ENCODE peak calls at places on chromosomes 12 and 14, in seven cellular contexts. U, C, N, Y, L, Q and D are unnamed samples.

GRCh38 chr14:106507354-106507753 is 981.0 kb downstream of the TMEM121 start:
- DNase-seq in U (no peak), C (peak), N (no peak), Y (no peak), L (no peak), Q (no peak), D (peak)

GRCh38 chr14:104301731-104302460 is 163.5 kb downstream of the KIF26A start:
- DNase-seq in U (no peak), C (no peak), Y (no peak), Q (no peak), L (no peak), N (no peak), D (no peak)

GRCh38 chr12:49944718-49945117 is 5.8 kb upstream of the AQP2 start:
- DNase-seq in Q (no peak), N (no peak), L (no peak), Y (no peak), C (no peak), U (no peak), D (no peak)

GRCh38 chr12:17064834-17065233 is 458.9 kb upstream of the LMO3 start:
- DNase-seq in U (no peak), Q (no peak), N (no peak), C (no peak), Y (no peak), L (no peak), D (no peak)

GRCh38 chr12:64900540-64900939 is 76.1 kb downstream of the TBC1D30 start:
- DNase-seq in N (no peak), C (no peak), L (peak), Q (no peak), Y (no peak), U (no peak), D (no peak)

GRCh38 chr14:92794547-92794941 is 439 bp downstream of the GOLGA5 start:
- DNase-seq in N (peak), L (peak), U (no peak), Y (peak), C (no peak), Q (no peak), D (no peak)

GRCh38 chr14:36091096-36091495 is 85.4 kb downstream of the PTCSC3 start:
- DNase-seq in L (peak), C (peak), Y (peak), N (no peak), U (peak), Q (peak), D (no peak)

GRCh38 chr14:75090353-75090752 is 20.9 kb downstream of the ZC2HC1C start:
- DNase-seq in Y (no peak), U (no peak), Q (no peak), C (no peak), N (no peak), L (no peak), D (no peak)

GRCh38 chr12:53299101-53299453 is 418 bp upstream of the MYG1 start:
- DNase-seq in U (no peak), Q (no peak), Y (peak), C (peak), L (peak), N (no peak), D (no peak)

GRCh38 chr12:78951746-78952532 is 87.4 kb downstream of the SYT1 start:
- DNase-seq in C (no peak), Y (peak), U (no peak), Q (no peak), L (peak), N (no peak), D (no peak)

GRCh38 chr12:64610092-64610659 is at the start of gene RASSF3:
- DNase-seq in N (peak), L (peak), Q (no peak), C (peak), Y (peak), U (no peak), D (peak)

GRCh38 chr14:32319368-32320049 is 9.6 kb upstream of the AKAP6 start:
- DNase-seq in Y (peak), C (peak), N (no peak), U (no peak), Q (no peak), L (no peak), D (no peak)

GRCh38 chr12:48054955-48055821 is 50.7 kb downstream of the SENP1 start:
- DNase-seq in Q (no peak), L (no peak), N (no peak), Y (no peak), C (no peak), U (no peak), D (no peak)

GRCh38 chr12:48063530-48063929 is 42.3 kb downstream of the SENP1 start:
- DNase-seq in Q (no peak), L (no peak), U (no peak), N (no peak), C (no peak), Y (no peak), D (no peak)

GRCh38 chr12:48060474-48060873 is 45.4 kb downstream of the SENP1 start:
- DNase-seq in C (no peak), L (no peak), U (no peak), Y (no peak), N (no peak), Q (no peak), D (no peak)

GRCh38 chr12:48061943-48062719 is 43.7 kb downstream of the SENP1 start:
- DNase-seq in Q (no peak), C (peak), L (no peak), Y (peak), U (no peak), N (no peak), D (no peak)

GRCh38 chr12:48058771-48059170 is 47.1 kb downstream of the SENP1 start:
- DNase-seq in C (no peak), Y (no peak), N (no peak), L (no peak), Q (no peak), U (no peak), D (no peak)
- H3K4me3 ChIP-seq in C (no peak), Y (no peak), N (no peak), L (no peak), Q (no peak), U (no peak), D (no peak)

DNA sequence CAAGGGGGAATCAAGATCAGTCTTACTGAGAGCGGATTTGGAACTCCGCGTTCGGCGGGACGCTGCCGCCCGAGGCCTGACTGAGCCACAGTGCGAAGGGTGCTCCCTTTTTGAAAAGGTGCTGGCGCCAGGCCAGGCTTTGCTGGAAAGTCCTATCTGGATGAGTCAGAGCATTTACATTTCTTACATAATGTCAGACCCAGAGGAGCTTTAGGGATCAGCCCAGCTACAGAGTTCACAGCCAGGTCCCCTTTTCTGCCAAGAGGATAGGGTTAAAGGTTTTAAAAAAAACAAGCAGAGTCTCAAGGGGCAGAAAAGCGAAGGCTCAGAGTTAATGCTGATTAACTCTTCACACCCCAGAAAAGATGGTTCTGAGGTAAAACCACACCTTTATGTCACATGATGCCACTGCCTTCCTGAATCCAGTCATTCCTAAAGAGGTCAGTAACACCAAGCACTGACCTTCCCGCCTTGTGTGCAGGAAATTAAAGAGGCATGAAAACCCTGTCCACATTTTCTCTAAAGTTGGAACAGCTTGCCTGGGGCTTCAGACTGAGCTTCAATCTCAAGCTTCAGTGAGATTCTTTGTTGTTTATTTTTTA is 11.7 kb upstream of the FBXL14 start:
- DNase-seq in L (peak), N (peak), Q (no peak), C (peak), Y (peak), U (no peak), D (peak)
- H3K4me3 ChIP-seq in L (peak), N (peak), Q (peak), C (peak), Y (no peak), U (peak), D (no peak)

GRCh38 chr14:69671365-69672050 is 60.1 kb downstream of the SUSD6 start:
- DNase-seq in Q (no peak), L (no peak), N (no peak), C (no peak), Y (no peak), U (no peak), D (no peak)

GRCh38 chr14:69672372-69672771 is 61.0 kb downstream of the SUSD6 start:
- DNase-seq in U (no peak), L (no peak), N (no peak), Q (no peak), C (no peak), Y (no peak), D (no peak)

GRCh38 chr14:69673578-69674305 is 62.3 kb downstream of the SUSD6 start:
- DNase-seq in L (no peak), Q (no peak), Y (no peak), N (no peak), U (no peak), C (peak), D (no peak)

GRCh38 chr14:69674546-69675245 is 63.3 kb downstream of the SUSD6 start:
- DNase-seq in L (no peak), Y (no peak), U (no peak), Q (no peak), N (no peak), C (no peak), D (no peak)

GRCh38 chr14:69673099-69673498 is 61.7 kb downstream of the SUSD6 start:
- DNase-seq in N (no peak), U (no peak), L (no peak), Q (no peak), Y (no peak), C (peak), D (no peak)
- H3K4me3 ChIP-seq in N (peak), U (no peak), L (no peak), Q (no peak), Y (no peak), C (no peak), D (no peak)

GRCh38 chr12:41185946-41186345 is 2.2 kb upstream of the PDZRN4 start:
- DNase-seq in U (no peak), Y (no peak), N (no peak), Q (no peak), C (no peak), L (no peak), D (no peak)

GRCh38 chr12:41189395-41190251 is 1.5 kb downstream of the PDZRN4 start:
- DNase-seq in Y (peak), U (no peak), N (no peak), C (no peak), L (no peak), Q (no peak), D (no peak)

GRCh38 chr12:41188058-41188840 is at the start of gene PDZRN4:
- DNase-seq in N (no peak), Y (peak), U (no peak), C (no peak), L (no peak), Q (no peak), D (no peak)

GRCh38 chr12:41190360-41190759 is 2.2 kb downstream of the PDZRN4 start:
- DNase-seq in U (no peak), N (no peak), L (no peak), Y (peak), C (no peak), Q (no peak), D (no peak)

DNA sequence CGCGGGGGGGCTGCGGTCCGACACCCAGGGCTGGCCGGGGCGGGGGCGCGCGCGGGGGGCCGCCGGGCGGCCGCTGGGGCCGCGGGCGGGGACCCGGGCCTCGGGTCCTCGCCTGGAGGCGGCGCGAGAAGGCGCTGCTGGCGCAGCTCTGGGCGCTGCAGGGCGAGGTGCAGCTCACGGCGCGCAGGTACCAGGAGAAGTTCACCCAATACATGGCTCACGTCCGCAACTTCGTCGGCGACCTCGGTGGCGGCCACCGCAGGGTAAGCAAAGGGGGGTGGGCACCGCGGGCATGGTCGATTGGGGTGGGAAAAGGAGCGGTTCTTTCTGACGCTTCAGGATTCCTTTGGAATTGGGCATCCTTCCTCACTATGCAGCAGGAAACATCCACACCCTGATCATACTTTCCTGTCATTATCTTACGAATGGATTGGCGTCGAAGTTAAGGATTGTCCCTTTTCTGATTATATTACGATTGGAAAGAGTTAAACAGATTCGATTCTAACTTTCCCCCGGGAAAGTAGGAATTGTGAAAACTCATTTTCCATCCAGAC is 798 bp downstream of the PDZRN4 start:
- DNase-seq in C (no peak), U (no peak), N (no peak), Y (no peak), L (no peak), Q (no peak), D (no peak)
- H3K4me3 ChIP-seq in C (peak), U (no peak), N (peak), Y (peak), L (no peak), Q (no peak), D (no peak)

GRCh38 chr12:121535150-121536057 is 45.4 kb downstream of the KDM2B start:
- DNase-seq in N (no peak), C (peak), Y (no peak), Q (no peak), U (no peak), L (no peak), D (no peak)
- H3K4me3 ChIP-seq in N (peak), C (no peak), Y (no peak), Q (peak), U (peak), L (peak), D (peak)

DNA sequence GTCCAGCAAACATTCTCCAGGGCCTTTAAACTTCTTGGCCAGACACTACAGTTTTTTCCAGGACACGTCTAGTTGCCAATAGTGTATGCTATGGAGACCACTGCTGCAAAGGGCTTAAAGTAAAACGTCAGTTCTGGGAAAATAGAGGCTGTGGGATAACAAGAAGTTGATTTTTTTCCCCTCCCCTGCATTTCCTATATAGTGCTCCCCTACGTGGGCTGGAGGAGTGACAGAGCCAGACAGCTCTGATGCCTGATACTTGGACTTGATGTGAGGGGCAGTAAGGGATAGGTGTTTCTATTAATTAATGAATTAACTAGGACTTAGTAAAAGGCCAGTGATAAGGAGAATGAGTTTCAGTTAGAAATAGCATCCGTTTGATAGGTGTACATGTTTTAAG is 2.4 kb downstream of the ACVR1B start:
- DNase-seq in Y (no peak), L (no peak), N (no peak), Q (no peak), C (no peak), U (no peak), D (no peak)
- H3K4me3 ChIP-seq in Y (no peak), L (peak), N (peak), Q (no peak), C (peak), U (no peak), D (no peak)

DNA sequence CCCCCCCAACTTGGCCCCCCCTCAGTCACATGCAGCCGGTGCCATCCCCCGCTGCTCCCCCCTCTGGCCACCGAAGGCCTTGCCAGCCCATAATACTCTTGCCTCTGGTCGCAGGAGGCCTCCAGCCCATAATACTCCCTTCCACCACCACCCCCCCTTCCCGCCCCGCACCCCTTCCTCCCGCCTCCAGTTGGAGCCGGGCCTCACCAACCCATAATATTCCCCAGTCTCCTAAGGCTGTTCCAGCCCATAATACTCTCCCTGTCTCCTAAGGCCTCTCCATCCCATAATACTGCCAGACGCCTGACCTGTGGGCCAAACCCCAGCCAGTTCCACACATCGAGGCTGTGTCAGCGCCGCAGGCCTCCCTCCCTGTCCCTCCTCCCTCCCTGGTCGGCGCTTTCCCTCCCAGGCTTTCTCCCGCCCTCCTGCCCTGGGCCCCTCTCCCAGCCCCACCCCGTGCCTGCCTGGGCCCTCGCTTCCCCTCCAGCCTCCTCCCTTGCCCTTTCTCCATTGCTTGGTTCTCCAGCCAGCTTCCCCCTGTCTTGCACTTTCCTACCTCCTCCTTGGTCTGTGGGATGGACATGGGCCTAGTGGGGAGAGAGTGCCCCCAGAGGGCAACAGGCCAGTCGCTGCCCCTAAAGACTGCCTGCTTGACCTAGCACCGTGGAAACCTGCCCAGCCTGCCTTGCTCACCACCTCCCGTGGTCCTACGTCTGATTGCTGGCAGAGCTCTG is 6.8 kb upstream of the CHD4 start:
- DNase-seq in Q (peak), C (peak), L (peak), Y (peak), N (peak), U (peak), D (no peak)
- H3K4me3 ChIP-seq in Q (no peak), C (no peak), L (no peak), Y (no peak), N (peak), U (no peak), D (no peak)

GRCh38 chr12:104460041-104460757 is 3.5 kb downstream of the CHST11 start:
- DNase-seq in C (no peak), N (no peak), U (no peak), Q (no peak), Y (no peak), L (no peak), D (no peak)
- H3K4me3 ChIP-seq in C (no peak), N (no peak), U (no peak), Q (no peak), Y (no peak), L (peak), D (peak)